ENCODE peak calls at places on chromosomes 11 and 22, in four cellular contexts. Y is effector memory CD4-positive, alpha-beta T cell; N is keratinocyte; Z is CD4-positive, alpha-beta T cell. S is an unnamed sample.
A peak's percentile ranks its signal among the peaks of the same experiment; 100 is the strongest.

GRCh38 chr22:29044657-29045176 is 16.9 kb downstream of the C22orf31 start:
- DNase-seq in Y (no peak), Z (no peak), N (no peak), S (no peak)

GRCh38 chr11:38384568-38384967 is 1786.5 kb upstream of the RAG2 start:
- DNase-seq in N (no peak), Z (no peak), Y (no peak), S (no peak)

GRCh38 chr11:65432686-65433582 is 10.3 kb downstream of the NEAT1 start:
- DNase-seq in N (no peak), Y (no peak), Z (no peak), S (no peak)

GRCh38 chr11:94946812-94947211 is 26.5 kb downstream of the CWC15 start:
- DNase-seq in Y (no peak), Z (no peak), N (no peak), S (no peak)

GRCh38 chr22:46180370-46181137 is 30.2 kb downstream of the PPARA start:
- DNase-seq in Y (no peak), Z (no peak), N (no peak), S (no peak)

GRCh38 chr11:47916361-47916841 is 64.0 kb upstream of the PTPRJ start:
- DNase-seq in N (no peak), Y (no peak), Z (no peak), S (no peak)

GRCh38 chr11:36177837-36178236 is 111.4 kb downstream of the COMMD9 start:
- DNase-seq in Z (no peak), N (no peak), Y (no peak), S (no peak)

GRCh38 chr11:12184696-12185095 is 74.3 kb downstream of the MICAL2 start:
- DNase-seq in N (no peak), Y (no peak), Z (no peak), S (no peak)

GRCh38 chr11:65183201-65183891 is 1.6 kb downstream of the CAPN1 start:
- DNase-seq in Z (no peak), Y (no peak), N (peak; percentile 50), S (no peak)

GRCh38 chr22:49238181-49239141 is 589.2 kb downstream of the BRD1 start:
- DNase-seq in Z (no peak), Y (no peak), N (no peak), S (no peak)

GRCh38 chr22:49236541-49237075 is 591.1 kb downstream of the BRD1 start:
- DNase-seq in Z (no peak), N (no peak), Y (no peak), S (no peak)

GRCh38 chr22:49237279-49237678 is 590.4 kb downstream of the BRD1 start:
- DNase-seq in N (no peak), Z (no peak), Y (no peak), S (no peak)

GRCh38 chr22:49239264-49240015 is 588.2 kb downstream of the BRD1 start:
- DNase-seq in Y (no peak), N (no peak), Z (no peak), S (no peak)

DNA sequence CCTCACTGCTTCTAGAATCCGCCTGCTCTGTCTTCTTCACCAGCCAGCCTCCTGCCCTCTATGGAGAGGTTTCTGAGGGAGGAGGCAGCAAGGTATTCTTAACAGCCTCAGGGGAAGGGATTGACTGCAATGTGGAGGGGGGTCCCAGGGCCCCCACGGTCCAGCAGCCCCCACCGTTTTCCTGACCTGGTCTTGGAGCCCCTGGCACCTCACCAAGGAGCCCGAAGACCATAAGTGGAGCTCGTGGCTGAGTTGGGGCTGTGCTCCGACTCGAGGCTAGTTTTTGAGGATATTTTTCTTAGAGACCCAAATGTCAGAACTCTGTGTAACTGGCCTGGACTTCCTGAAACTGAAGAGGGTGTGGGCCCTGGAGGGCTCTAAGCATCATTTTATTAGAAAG is 590.0 kb downstream of the BRD1 start:
- DNase-seq in N (no peak), Y (no peak), Z (no peak), S (no peak)
- H3K9me3 ChIP-seq in N (peaks cover 24% of the 10 kb centered on the region), Y (no peaks in the 10 kb centered on the region), Z (no peaks in the 10 kb centered on the region), S (no peaks in the 10 kb centered on the region)

DNA sequence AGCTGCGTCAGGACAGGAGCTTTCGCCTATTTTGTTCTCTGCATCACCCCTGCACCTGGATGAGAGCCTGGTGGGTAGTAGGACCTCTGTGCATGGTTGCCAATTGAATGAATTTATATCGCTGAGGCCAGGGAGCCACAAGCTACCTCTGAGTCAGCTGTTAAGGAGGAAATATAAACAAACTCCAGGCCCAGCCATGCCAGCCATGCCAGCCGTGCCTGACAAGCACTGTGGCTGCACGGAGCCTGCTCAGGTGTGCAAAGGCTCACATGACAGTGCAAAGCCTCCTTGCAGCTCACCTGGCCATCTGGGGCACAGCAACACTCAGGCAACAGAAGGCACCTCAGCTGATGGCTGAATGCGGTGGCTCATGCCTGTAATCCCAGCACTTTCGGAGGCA is 33.7 kb upstream of the LINC01488 start:
- DNase-seq in Z (no peak), N (no peak), Y (no peak), S (no peak)
- H3K9me3 ChIP-seq in Z (no peaks in the 10 kb centered on the region), N (no peaks in the 10 kb centered on the region), Y (no peaks in the 10 kb centered on the region), S (no peaks in the 10 kb centered on the region)

DNA sequence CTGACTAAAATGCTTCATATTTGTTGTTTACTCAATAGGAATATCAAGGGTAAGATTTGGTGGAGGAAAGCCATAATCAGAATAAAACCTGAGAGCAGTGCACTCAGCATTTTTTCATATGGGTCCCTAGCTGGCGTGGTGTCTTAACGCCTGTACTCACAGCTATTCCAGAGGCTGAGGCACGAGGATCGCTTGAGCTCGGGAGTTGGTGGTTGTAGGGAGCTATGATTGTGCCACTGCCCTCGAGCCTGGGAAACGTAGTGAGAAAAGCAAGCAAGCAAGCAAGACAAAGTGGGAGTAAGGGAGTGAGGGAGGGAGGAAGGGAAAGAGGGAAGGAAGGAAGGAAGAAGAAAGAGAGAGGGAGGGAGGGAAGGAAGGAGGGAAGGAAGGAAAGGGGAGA is 242.5 kb downstream of the OR4C45 start:
- DNase-seq in N (no peak), Z (no peak), Y (no peak), S (no peak)
- H3K9me3 ChIP-seq in N (peaks cover 2% of the 10 kb centered on the region), Z (no peaks in the 10 kb centered on the region), Y (no peaks in the 10 kb centered on the region), S (no peaks in the 10 kb centered on the region)

GRCh38 chr22:49400136-49400865 is 427.4 kb downstream of the BRD1 start:
- DNase-seq in Z (no peak), N (no peak), Y (no peak), S (no peak)
- H3K9me3 ChIP-seq in Z (no peaks in the 10 kb centered on the region), N (peaks cover 36% of the 10 kb centered on the region), Y (no peaks in the 10 kb centered on the region), S (no peaks in the 10 kb centered on the region)

GRCh38 chr22:47269689-47270088 is 507.2 kb downstream of the TBC1D22A start:
- DNase-seq in N (no peak), Y (no peak), Z (no peak), S (no peak)
- H3K9me3 ChIP-seq in N (no peaks in the 10 kb centered on the region), Y (no peaks in the 10 kb centered on the region), Z (no peaks in the 10 kb centered on the region), S (no peaks in the 10 kb centered on the region)

GRCh38 chr22:49295465-49295743 is 532.3 kb downstream of the BRD1 start:
- DNase-seq in Y (no peak), N (no peak), Z (no peak), S (no peak)

GRCh38 chr22:49296561-49296960 is 531.1 kb downstream of the BRD1 start:
- DNase-seq in Y (no peak), N (no peak), Z (no peak), S (no peak)

GRCh38 chr22:49295851-49296560 is 531.7 kb downstream of the BRD1 start:
- DNase-seq in Y (no peak), N (no peak), Z (no peak), S (no peak)

GRCh38 chr22:49292909-49293308 is 534.8 kb downstream of the BRD1 start:
- DNase-seq in N (no peak), Y (no peak), Z (no peak), S (no peak)

GRCh38 chr22:49294656-49295464 is 532.8 kb downstream of the BRD1 start:
- DNase-seq in Z (no peak), Y (no peak), N (no peak), S (no peak)
- H3K9me3 ChIP-seq in Z (peaks cover 6% of the 10 kb centered on the region), Y (no peaks in the 10 kb centered on the region), N (peaks cover 7% of the 10 kb centered on the region), S (no peaks in the 10 kb centered on the region)

DNA sequence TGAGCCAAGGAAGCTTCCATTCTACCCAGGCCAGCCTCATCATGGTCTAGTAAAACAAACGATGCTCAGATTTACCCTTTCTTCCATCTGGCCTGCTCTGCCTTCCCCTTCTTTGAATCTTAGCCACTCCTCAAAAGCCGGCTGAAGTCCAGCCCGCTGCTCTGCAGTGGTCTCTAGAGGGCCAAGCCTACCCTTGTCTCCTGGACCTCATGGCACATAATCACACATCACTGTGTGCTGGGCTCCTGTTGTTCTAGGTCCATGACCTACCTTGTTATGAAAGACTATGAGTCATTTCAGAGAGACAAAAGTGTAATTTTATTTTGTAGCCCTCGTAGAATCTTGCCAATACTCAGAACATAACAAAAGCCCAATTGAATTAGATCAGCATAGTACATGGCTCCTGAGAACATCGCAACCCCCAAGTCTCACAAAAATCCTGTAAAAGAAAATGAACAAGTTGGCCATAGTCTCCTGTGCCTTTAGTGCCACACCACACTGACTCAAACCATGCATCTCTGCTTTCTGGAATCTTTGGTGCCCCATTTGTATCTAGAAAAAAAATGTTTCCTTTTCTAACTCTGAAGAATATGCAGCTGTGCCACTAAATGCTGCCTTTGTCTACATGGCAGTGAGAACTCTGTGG is 192.7 kb downstream of the OPCML start:
- DNase-seq in Y (no peak), Z (no peak), N (no peak), S (no peak)
- H3K9me3 ChIP-seq in Y (no peaks in the 10 kb centered on the region), Z (no peaks in the 10 kb centered on the region), N (no peaks in the 10 kb centered on the region), S (peaks cover 3% of the 10 kb centered on the region)

GRCh38 chr22:47320560-47320959 is 558.1 kb downstream of the TBC1D22A start:
- DNase-seq in N (no peak), Z (no peak), Y (no peak), S (no peak)

GRCh38 chr22:47322854-47323253 is 560.4 kb downstream of the TBC1D22A start:
- DNase-seq in Z (no peak), N (no peak), Y (no peak), S (no peak)

GRCh38 chr22:47316020-47316419 is 553.6 kb downstream of the TBC1D22A start:
- DNase-seq in Z (no peak), Y (no peak), N (no peak), S (no peak)

GRCh38 chr22:47323518-47323917 is 561.1 kb downstream of the TBC1D22A start:
- DNase-seq in Y (no peak), Z (no peak), N (no peak), S (no peak)

GRCh38 chr22:47318041-47318737 is 555.7 kb downstream of the TBC1D22A start:
- DNase-seq in Y (no peak), Z (no peak), N (no peak), S (no peak)
- H3K9me3 ChIP-seq in Y (no peaks in the 10 kb centered on the region), Z (peaks cover 18% of the 10 kb centered on the region), N (peaks cover 3% of the 10 kb centered on the region), S (peaks cover 5% of the 10 kb centered on the region)

S was measured in T-helper 17 cell.